ENCODE peak calls at places on chromosomes 5 and 9, in eight cellular contexts. B, H, U, C, A, F, W and P are unnamed samples. For H3K4me1, the result is how much of the 10 kb centered on the place peaks cover.

GRCh38 chr9:130542038-130542437 is 37.3 kb upstream of the FUBP3 start:
- DNase-seq in B (no peak), H (no peak), U (no peak), C (no peak), A (no peak), F (no peak), W (no peak), P (peak)

GRCh38 chr9:132166599-132166998 is 4.7 kb downstream of the NTNG2 start:
- DNase-seq in B (no peak), H (peak), U (no peak), C (peak), A (no peak), F (no peak), W (peak), P (no peak)

GRCh38 chr9:79857188-79857587 is 285.4 kb downstream of the TLE4 start:
- DNase-seq in B (no peak), H (no peak), U (no peak), C (no peak), A (no peak), F (no peak), W (no peak), P (no peak)

GRCh38 chr5:150061538-150061995 is 24.8 kb downstream of the CSF1R start:
- DNase-seq in B (no peak), H (no peak), U (no peak), C (no peak), A (no peak), F (no peak), W (no peak), P (no peak)

GRCh38 chr5:10265245-10266109 is 15.4 kb downstream of the CCT5 start:
- DNase-seq in B (no peak), H (no peak), U (no peak), C (no peak), A (no peak), F (no peak), W (no peak), P (no peak)

GRCh38 chr5:153515269-153515668 is 24.8 kb downstream of the GRIA1 start:
- DNase-seq in B (peak), H (no peak), U (no peak), C (no peak), A (peak), F (no peak), W (no peak), P (no peak)

GRCh38 chr9:76615149-76615548 is 149.1 kb upstream of the PCA3 start:
- DNase-seq in B (no peak), H (peak), U (no peak), C (no peak), A (peak), F (peak), W (no peak), P (no peak)

GRCh38 chr5:37501152-37501551 is 122.0 kb downstream of the WDR70 start:
- DNase-seq in B (peak), H (no peak), U (no peak), C (no peak), A (peak), F (peak), W (no peak), P (no peak)

GRCh38 chr5:43652537-43653302 is 49.7 kb downstream of the NNT start:
- DNase-seq in B (no peak), H (no peak), U (no peak), C (no peak), A (no peak), F (no peak), W (no peak), P (no peak)

GRCh38 chr5:156328176-156328575 is 1.2 kb downstream of the SGCD start:
- DNase-seq in B (peak), H (no peak), U (no peak), C (no peak), A (peak), F (no peak), W (no peak), P (no peak)

GRCh38 chr5:73823508-73823925 is 197.5 kb downstream of the ARHGEF28 start:
- DNase-seq in B (peak), H (peak), U (peak), C (no peak), A (no peak), F (peak), W (no peak), P (no peak)

GRCh38 chr9:106861585-106862114 is 1.3 kb upstream of the ZNF462 start:
- DNase-seq in B (no peak), H (no peak), U (no peak), C (no peak), A (no peak), F (no peak), W (no peak), P (no peak)
- TF ChIP-seq EZH2 in B (no peak), H (no peak), U (no peak), C (no peak), A (no peak), F (no peak), W (no peak), P (no peak)

DNA sequence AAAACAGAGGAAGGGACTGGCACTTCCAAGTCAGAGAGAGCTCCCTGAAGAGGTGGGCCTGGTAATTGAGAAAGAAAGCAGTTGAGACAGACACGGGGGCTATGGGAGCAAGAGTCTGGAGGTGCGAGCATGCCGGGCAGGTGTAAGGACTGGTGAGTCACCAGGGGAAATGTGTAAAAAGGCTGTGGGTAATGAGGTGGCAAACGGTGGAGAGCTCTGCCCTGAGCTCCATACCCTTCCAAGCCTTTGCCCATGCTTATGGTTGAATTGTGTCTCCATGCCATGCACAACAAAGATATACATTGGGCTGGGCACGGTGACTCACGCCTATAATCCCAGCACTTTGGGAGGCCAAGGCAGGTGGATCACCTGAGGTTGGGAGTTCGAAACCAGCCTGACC is 18.0 kb upstream of the JADE2 start:
- DNase-seq in B (no peak), H (no peak), U (no peak), C (no peak), A (no peak), F (no peak), W (no peak), P (no peak)
- H3K4me1 ChIP-seq in B (under half), H (half or more), U (half or more), C (half or more), A (under half), F (half or more), W (half or more), P (under half)

GRCh38 chr9:109323771-109324170 is 2.9 kb upstream of the EPB41L4B start:
- DNase-seq in B (no peak), H (no peak), U (peak), C (no peak), A (no peak), F (no peak), W (no peak), P (no peak)
- H3K27ac ChIP-seq in B (no peak), H (no peak), U (no peak), C (no peak), A (no peak), F (no peak), W (no peak), P (no peak)

GRCh38 chr5:135468086-135468485 is 15.9 kb upstream of the TIFAB start:
- DNase-seq in B (no peak), H (no peak), U (no peak), C (no peak), A (no peak), F (no peak), W (no peak), P (no peak)

GRCh38 chr5:135465391-135466122 is 13.4 kb upstream of the TIFAB start:
- DNase-seq in B (no peak), H (no peak), U (no peak), C (no peak), A (no peak), F (no peak), W (no peak), P (no peak)

GRCh38 chr5:135467051-135467625 is 15.0 kb upstream of the TIFAB start:
- DNase-seq in B (no peak), H (no peak), U (no peak), C (no peak), A (no peak), F (no peak), W (no peak), P (no peak)

GRCh38 chr5:135468541-135468940 is 16.4 kb upstream of the TIFAB start:
- DNase-seq in B (no peak), H (no peak), U (no peak), C (no peak), A (no peak), F (no peak), W (no peak), P (no peak)

DNA sequence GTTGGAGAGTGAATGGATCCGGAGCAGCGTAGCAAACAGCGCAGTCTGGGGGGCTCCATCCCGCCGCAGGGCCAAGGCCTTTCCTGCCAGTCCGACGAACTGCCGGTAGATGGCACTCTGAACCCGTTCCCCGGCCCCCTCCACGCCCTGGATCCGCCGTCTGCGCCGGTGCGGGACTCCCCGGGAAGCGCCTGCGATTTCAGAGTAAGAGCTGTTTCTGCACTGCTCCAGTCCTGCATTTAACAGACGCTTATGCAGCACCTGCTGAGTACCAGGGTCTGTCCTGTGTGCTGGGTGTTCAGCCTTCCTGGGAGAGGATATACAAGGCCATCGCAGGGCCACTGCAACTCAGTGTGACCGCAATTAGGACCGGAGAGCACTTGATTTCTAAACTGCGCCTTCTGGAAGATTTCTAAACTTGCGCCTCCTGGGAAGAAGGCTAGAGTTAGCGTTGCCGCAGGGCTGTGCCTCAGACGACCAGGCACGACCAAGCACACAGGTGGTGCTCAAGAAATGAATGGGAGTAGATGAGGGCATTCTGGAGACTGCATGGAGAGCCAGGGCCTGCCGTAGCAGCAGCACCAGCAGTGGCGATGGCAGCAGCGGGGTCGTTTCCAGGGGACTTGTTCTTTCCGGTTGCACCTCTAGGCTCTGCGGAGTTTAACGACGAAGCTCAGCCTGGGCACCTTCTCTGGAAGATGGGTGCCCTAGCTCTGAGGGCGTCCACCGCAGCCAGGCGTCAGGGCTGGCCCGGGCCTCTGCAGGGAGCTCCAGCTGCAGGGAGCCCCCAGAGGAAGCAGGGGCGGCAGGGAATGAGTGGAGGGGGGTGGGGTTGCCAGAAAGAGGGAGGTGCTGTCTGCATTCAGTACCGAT is 14.3 kb upstream of the TIFAB start:
- DNase-seq in B (peak), H (peak), U (peak), C (peak), A (peak), F (peak), W (peak), P (peak)
- TF ChIP-seq EZH2 in B (no peak), H (no peak), U (no peak), C (no peak), A (no peak), F (no peak), W (peak), P (peak)

DNA sequence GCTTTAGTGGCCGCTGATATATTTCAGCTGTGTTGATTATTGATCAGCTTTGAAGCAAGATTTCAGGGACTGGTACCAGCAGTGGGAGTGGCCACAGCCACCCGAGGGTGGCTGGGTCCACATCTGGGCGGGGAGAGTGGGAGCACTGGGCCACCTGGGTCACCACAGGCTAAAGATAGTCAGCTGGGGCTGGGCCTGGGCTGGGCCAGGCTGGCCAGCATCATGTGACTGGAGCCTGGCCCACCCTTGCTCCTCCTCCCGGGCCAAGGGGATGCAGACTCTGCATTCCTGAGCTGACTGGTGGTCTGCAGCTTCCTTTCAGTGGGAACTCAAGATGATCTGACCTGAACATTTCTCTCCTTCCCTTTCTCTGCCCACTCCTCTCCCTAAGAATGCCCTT is 27.1 kb downstream of the LARP1 start:
- DNase-seq in B (no peak), H (no peak), U (no peak), C (peak), A (no peak), F (no peak), W (peak), P (no peak)
- H3K4me1 ChIP-seq in B (under half), H (half or more), U (under half), C (half or more), A (under half), F (half or more), W (half or more), P (under half)

GRCh38 chr9:107336718-107337360 is 53.8 kb downstream of the RAD23B start:
- DNase-seq in B (peak), H (no peak), U (peak), C (no peak), A (peak), F (no peak), W (no peak), P (no peak)

GRCh38 chr9:107342762-107343161 is 59.7 kb downstream of the RAD23B start:
- DNase-seq in B (no peak), H (no peak), U (no peak), C (no peak), A (no peak), F (no peak), W (no peak), P (no peak)

GRCh38 chr9:107338911-107339659 is 56.0 kb downstream of the RAD23B start:
- DNase-seq in B (no peak), H (no peak), U (no peak), C (no peak), A (no peak), F (no peak), W (no peak), P (no peak)

GRCh38 chr9:107337676-107338590 is 54.9 kb downstream of the RAD23B start:
- DNase-seq in B (peak), H (no peak), U (no peak), C (no peak), A (peak), F (no peak), W (no peak), P (no peak)

GRCh38 chr9:107340920-107341632 is 58.0 kb downstream of the RAD23B start:
- DNase-seq in B (peak), H (peak), U (peak), C (peak), A (peak), F (peak), W (peak), P (peak)
- H3K27ac ChIP-seq in B (no peak), H (peak), U (no peak), C (no peak), A (no peak), F (peak), W (peak), P (no peak)

GRCh38 chr5:88679638-88680037 is 203.3 kb downstream of the MEF2C start:
- DNase-seq in B (no peak), H (no peak), U (no peak), C (no peak), A (no peak), F (no peak), W (peak), P (no peak)
- TF ChIP-seq EZH2 in B (no peak), H (peak), U (peak), C (no peak), A (peak), F (no peak), W (peak), P (no peak)